ENCODE peak calls at places on chromosome 1, in six cellular contexts. Y is PC-3; L is C1 segment of cervical spinal cord; U is hippocampal formation; D is stimulated activated CD4-positive, alpha-beta T cell treated with anti-CD3 and anti-CD28 coated beads, Interleukin-12 subunit alpha, Interleukin-12 subunit beta, amount 100 ng/mL, for 48 hours; T is cardiac muscle cell. G is an unnamed sample.

GRCh38 chr1:185200889-185201288 is 43.9 kb downstream of the SWT1 start:
- DNase-seq in Y (no peak), L (no peak), U (no peak), D (no peak), T (no peak), G (no peak)

GRCh38 chr1:51963592-51964308 is 26.8 kb downstream of the RAB3B start:
- DNase-seq in Y (no peak), L (no peak), U (no peak), D (no peak), T (no peak), G (no peak)

GRCh38 chr1:93827633-93828436 is 51.2 kb downstream of the DNTTIP2 start:
- DNase-seq in Y (peak; percentile 63), L (no peak), U (no peak), D (no peak), T (peak; percentile 57), G (no peak)

GRCh38 chr1:89908294-89908992 is 86.5 kb upstream of the ZNF326 start:
- DNase-seq in Y (no peak), L (no peak), U (no peak), D (no peak), T (no peak), G (no peak)

GRCh38 chr1:235582130-235582529 is 67.5 kb downstream of the GNG4 start:
- DNase-seq in Y (no peak), L (no peak), U (no peak), D (no peak), T (no peak), G (no peak)

GRCh38 chr1:152013664-152014237 is 20.1 kb upstream of the S100A10 start:
- DNase-seq in Y (peak; percentile 76), L (no peak), U (no peak), D (no peak), T (peak; percentile 70), G (peak; percentile 69)

GRCh38 chr1:183472488-183473285 is at the start of gene SMG7:
- DNase-seq in Y (no peak), L (peak; percentile 71), U (no peak), D (peak; percentile 31), T (peak; percentile 12), G (no peak)

GRCh38 chr1:32372149-32372756 is 9.9 kb downstream of the TSSK3 start:
- DNase-seq in Y (peak; percentile 33), L (no peak), U (no peak), D (no peak), T (no peak), G (no peak)

GRCh38 chr1:78048446-78048845 is 2.7 kb downstream of the GIPC2 start:
- DNase-seq in Y (no peak), L (no peak), U (no peak), D (no peak), T (no peak), G (no peak)

GRCh38 chr1:201096977-201097856 is 15.0 kb downstream of the CACNA1S start:
- DNase-seq in Y (no peak), L (no peak), U (no peak), D (no peak), T (no peak), G (no peak)

GRCh38 chr1:3904006-3904842 is 4.2 kb upstream of the C1orf174 start:
- DNase-seq in Y (no peak), L (no peak), U (no peak), D (no peak), T (no peak), G (no peak)

GRCh38 chr1:118360817-118361216 is 175.8 kb upstream of the SPAG17 start:
- DNase-seq in Y (peak; percentile 85), L (no peak), U (no peak), D (no peak), T (peak; percentile 41), G (peak; percentile 50)

G was measured in astrocyte of the hippocampus.